ENCODE peak calls at places on chromosomes 1 and 21, in four cellular contexts. H is IMR-90, X is H1, A is mesendoderm. S is an unnamed sample.

GRCh38 chr21:44752701-44753235 is 41.4 kb upstream of the TSPEAR start:
- DNase-seq in H (no peak), X (no peak), A (peak; percentile 48), S (no peak)

GRCh38 chr1:171468120-171468790 is 17.1 kb upstream of the PRRC2C start:
- DNase-seq in H (peak; percentile 64), X (no peak), A (no peak), S (no peak)

GRCh38 chr1:209547626-209548025 is 35.9 kb upstream of the CAMK1G start:
- DNase-seq in H (no peak), X (no peak), A (no peak), S (no peak)

GRCh38 chr1:8427493-8427892 is 109.6 kb downstream of the SLC45A1 start:
- DNase-seq in H (no peak), X (no peak), A (no peak), S (no peak)

GRCh38 chr1:22812993-22813790 is 102.6 kb downstream of the EPHB2 start:
- DNase-seq in H (no peak), X (no peak), A (no peak), S (no peak)

GRCh38 chr21:36841866-36842265 is 124.6 kb downstream of the HLCS start:
- DNase-seq in H (peak; percentile 81), X (no peak), A (no peak), S (no peak)

GRCh38 chr21:33075128-33075527 is 5.2 kb downstream of the OLIG1 start:
- DNase-seq in H (no peak), X (no peak), A (peak; percentile 86), S (peak; percentile 62)

GRCh38 chr1:40630488-40631223 is 34.8 kb downstream of the RIMS3 start:
- DNase-seq in H (peak; percentile 19), X (peak; percentile 82), A (peak; percentile 76), S (peak; percentile 78)

GRCh38 chr1:64744492-64745180 is at the start of gene RAVER2:
- DNase-seq in H (peak; percentile 49), X (peak; percentile 85), A (peak; percentile 86), S (peak; percentile 78)

GRCh38 chr1:229893762-229894444 is 173.1 kb upstream of the GALNT2 start:
- DNase-seq in H (no peak), X (no peak), A (no peak), S (no peak)

GRCh38 chr1:3012511-3013291 is 8.6 kb upstream of the ACTRT2 start:
- DNase-seq in H (no peak), X (peak; percentile 77), A (peak; percentile 36), S (peak; percentile 46)

GRCh38 chr1:245742891-245743290 is 588.1 kb downstream of the KIF26B start:
- DNase-seq in H (no peak), X (no peak), A (no peak), S (no peak)

GRCh38 chr1:15758953-15759661 is 512 bp downstream of the FBLIM1 start:
- DNase-seq in H (no peak), X (peak; percentile 70), A (no peak), S (no peak)

GRCh38 chr1:31691446-31691845 is 12.4 kb downstream of the COL16A1 start:
- DNase-seq in H (no peak), X (no peak), A (no peak), S (no peak)

GRCh38 chr1:19424651-19425570 is 60.4 kb downstream of the CAPZB start:
- DNase-seq in H (no peak), X (no peak), A (no peak), S (no peak)
- H3K56ac ChIP-seq in H (no peak overlapping the region), X (no peak overlapping the region), A (no peak overlapping the region), S (no peak overlapping the region)

GRCh38 chr21:45826733-45827692 is 154.6 kb upstream of the COL6A1 start:
- DNase-seq in H (no peak), X (no peak), A (no peak), S (no peak)
- H3K18ac ChIP-seq in H (no peak overlapping the region), X (no peak overlapping the region), A (no peak overlapping the region), S (no peak overlapping the region)

DNA sequence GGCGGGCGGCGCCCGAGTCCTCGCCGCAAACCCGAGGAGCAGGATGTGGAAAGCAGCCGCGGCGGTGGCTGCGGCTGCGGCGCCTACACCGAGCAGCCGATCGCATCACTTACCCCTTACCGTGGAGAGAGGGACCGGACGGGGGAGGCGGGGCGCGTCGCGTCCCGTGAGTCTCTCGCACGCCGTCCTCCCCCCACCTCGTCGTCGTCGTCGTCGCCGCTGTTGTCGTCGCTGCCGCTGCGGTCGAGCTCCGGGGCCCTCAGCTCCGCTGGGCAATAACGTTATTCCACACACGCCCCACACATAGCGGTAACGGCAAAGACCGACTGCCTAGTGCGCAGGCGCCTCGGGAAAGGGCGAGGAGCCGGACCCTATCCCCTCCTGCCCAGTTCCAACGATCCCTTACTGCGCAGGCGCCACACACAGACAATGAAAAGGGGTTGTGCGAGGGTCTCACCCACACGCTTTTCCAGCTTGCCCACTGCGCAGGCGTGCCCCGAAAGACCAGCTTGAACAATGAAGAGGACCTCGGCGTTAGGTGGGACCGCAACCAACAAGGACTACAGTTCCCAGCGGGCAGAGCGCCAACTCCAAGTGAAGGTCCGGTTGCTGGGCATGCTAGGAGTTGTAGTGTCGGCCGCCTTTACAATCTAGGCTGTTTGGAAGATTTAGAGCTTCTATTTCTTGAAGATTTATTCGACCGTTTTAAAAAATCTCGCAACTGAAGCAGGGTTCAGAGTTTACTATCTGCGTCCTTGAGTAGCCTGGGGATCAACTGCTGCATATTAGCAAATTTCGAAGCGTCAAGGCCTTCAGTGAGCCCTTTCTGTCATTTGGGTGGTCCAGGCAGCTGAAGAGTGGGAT is at the start of gene CEP170:
- DNase-seq in H (peak; percentile 97), X (peak; percentile 95), A (peak; percentile 100), S (peak; percentile 99)
- H4K8ac ChIP-seq in H (peak within 1 kb of the TSS; percentile 91), X (peak within 1 kb of the TSS; percentile 96), A (no peak within 1 kb of the TSS), S (no peak within 1 kb of the TSS)

GRCh38 chr1:237166031-237166430 is 124.0 kb downstream of the RYR2 start:
- DNase-seq in H (no peak), X (no peak), A (no peak), S (no peak)
- H3K56ac ChIP-seq in H (no peak overlapping the region), X (no peak overlapping the region), A (no peak overlapping the region), S (no peak overlapping the region)

S was measured in H9.